ENCODE peak calls at places on chromosomes 7 and 10, in five cellular contexts. One of them, this sample, is unnamed.

GRCh38 chr10:30752481-30752881 is 122.9 kb upstream of the LYZL2 start:
- DNase-seq in sigmoid colon: no peak
- DNase-seq in GM23338: no peak
- DNase-seq in GM12878: no peak
- DNase-seq in upper lobe of left lung: peak; percentile 59
- DNase-seq in this sample: no peak

GRCh38 chr7:83947260-83947659 is 247.3 kb downstream of the SEMA3A start:
- DNase-seq in upper lobe of left lung: no peak
- DNase-seq in GM12878: no peak
- DNase-seq in sigmoid colon: no peak
- DNase-seq in GM23338: peak; percentile 78
- DNase-seq in this sample: no peak

GRCh38 chr7:26022578-26022977 is 129.4 kb upstream of the NFE2L3 start:
- DNase-seq in GM23338: peak; percentile 30
- DNase-seq in GM12878: no peak
- DNase-seq in upper lobe of left lung: no peak
- DNase-seq in sigmoid colon: no peak
- DNase-seq in this sample: no peak

GRCh38 chr10:119442758-119443060 is 99.8 kb downstream of the RGS10 start:
- DNase-seq in GM12878: no peak
- DNase-seq in upper lobe of left lung: no peak
- DNase-seq in sigmoid colon: no peak
- DNase-seq in GM23338: no peak
- DNase-seq in this sample: no peak

GRCh38 chr10:123150986-123151738 is 3.0 kb upstream of the BUB3 start:
- DNase-seq in sigmoid colon: no peak
- DNase-seq in GM12878: no peak
- DNase-seq in GM23338: peak; percentile 89
- DNase-seq in upper lobe of left lung: peak; percentile 84
- DNase-seq in this sample: peak; percentile 82

GRCh38 chr7:12322287-12322902 is 81.3 kb downstream of the VWDE start:
- DNase-seq in GM12878: no peak
- DNase-seq in upper lobe of left lung: no peak
- DNase-seq in sigmoid colon: no peak
- DNase-seq in GM23338: peak; percentile 21
- DNase-seq in this sample: no peak

GRCh38 chr10:103181244-103181643 is 11.8 kb downstream of the NT5C2 start:
- DNase-seq in GM12878: peak; percentile 45
- DNase-seq in upper lobe of left lung: no peak
- DNase-seq in sigmoid colon: no peak
- DNase-seq in GM23338: no peak
- DNase-seq in this sample: no peak

GRCh38 chr7:70456729-70457128 is 675.2 kb upstream of the GALNT17 start:
- DNase-seq in GM12878: no peak
- DNase-seq in upper lobe of left lung: no peak
- DNase-seq in GM23338: no peak
- DNase-seq in sigmoid colon: no peak
- DNase-seq in this sample: peak; percentile 81

GRCh38 chr7:98085674-98086073 is 21.0 kb upstream of the LMTK2 start:
- DNase-seq in GM12878: no peak
- DNase-seq in GM23338: no peak
- DNase-seq in sigmoid colon: no peak
- DNase-seq in upper lobe of left lung: no peak
- DNase-seq in this sample: no peak

GRCh38 chr10:77925795-77926565 is 575 bp downstream of the DLG5 start:
- DNase-seq in GM12878: no peak
- DNase-seq in sigmoid colon: peak; percentile 86
- DNase-seq in GM23338: peak; percentile 70
- DNase-seq in upper lobe of left lung: peak; percentile 90
- DNase-seq in this sample: peak; percentile 80

GRCh38 chr10:106555599-106555998 is 608.9 kb downstream of the SORCS1 start:
- DNase-seq in sigmoid colon: no peak
- DNase-seq in GM23338: peak; percentile 39
- DNase-seq in upper lobe of left lung: no peak
- DNase-seq in GM12878: no peak
- DNase-seq in this sample: no peak

DNA sequence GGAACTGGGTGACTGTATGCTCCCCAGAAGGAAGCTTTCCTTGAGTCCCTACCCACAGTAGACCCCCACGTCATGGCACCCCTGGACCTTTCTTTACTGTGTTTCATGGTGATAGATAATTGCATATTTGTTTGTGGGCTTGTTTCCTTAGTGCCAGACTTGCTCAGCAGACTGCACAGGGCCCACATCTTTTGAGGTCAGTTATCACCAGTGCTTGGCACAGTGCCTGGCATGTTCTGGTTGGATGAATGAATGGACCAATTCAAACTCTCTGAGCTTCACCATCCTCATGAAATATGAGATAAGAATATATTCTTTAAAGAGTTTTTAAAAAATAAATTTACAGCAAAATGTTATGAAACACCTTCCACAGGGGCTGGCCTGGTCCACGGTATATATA is 78.4 kb upstream of the EMX2 start:
- DNase-seq in GM12878: no peak
- DNase-seq in sigmoid colon: no peak
- DNase-seq in GM23338: no peak
- DNase-seq in upper lobe of left lung: no peak
- DNase-seq in this sample: no peak
- TF ChIP-seq CTCF in GM12878: no peak
- TF ChIP-seq CTCF in sigmoid colon: no peak
- TF ChIP-seq CTCF in GM23338: no peak
- TF ChIP-seq CTCF in upper lobe of left lung: no peak
- TF ChIP-seq CTCF in this sample: no peak

GRCh38 chr7:130901209-130901783 is 167.3 kb upstream of the KLF14 start:
- DNase-seq in sigmoid colon: peak; percentile 84
- DNase-seq in GM12878: no peak
- DNase-seq in upper lobe of left lung: no peak
- DNase-seq in GM23338: no peak
- DNase-seq in this sample: no peak
- TF ChIP-seq POLR2AphosphoS5 in sigmoid colon: no peak
- TF ChIP-seq POLR2AphosphoS5 in GM12878: no peak
- TF ChIP-seq POLR2AphosphoS5 in upper lobe of left lung: peak; percentile 65
- TF ChIP-seq POLR2AphosphoS5 in GM23338: no peak
- TF ChIP-seq POLR2AphosphoS5 in this sample: peak; percentile 25

GRCh38 chr10:74035324-74035723 is 37.4 kb downstream of the VCL start:
- DNase-seq in upper lobe of left lung: no peak
- DNase-seq in sigmoid colon: no peak
- DNase-seq in GM12878: no peak
- DNase-seq in GM23338: no peak
- DNase-seq in this sample: no peak
- TF ChIP-seq CTCF in upper lobe of left lung: no peak
- TF ChIP-seq CTCF in sigmoid colon: no peak
- TF ChIP-seq CTCF in GM12878: peak; percentile 14
- TF ChIP-seq CTCF in GM23338: peak; percentile 51
- TF ChIP-seq CTCF in this sample: no peak

GRCh38 chr10:7102084-7102483 is 308.8 kb downstream of the SFMBT2 start:
- DNase-seq in GM23338: no peak
- DNase-seq in sigmoid colon: peak; percentile 78
- DNase-seq in GM12878: no peak
- DNase-seq in upper lobe of left lung: no peak
- DNase-seq in this sample: no peak
- TF ChIP-seq POLR2AphosphoS5 in GM23338: no peak
- TF ChIP-seq POLR2AphosphoS5 in sigmoid colon: peak; percentile 55
- TF ChIP-seq POLR2AphosphoS5 in GM12878: no peak
- TF ChIP-seq POLR2AphosphoS5 in upper lobe of left lung: no peak
- TF ChIP-seq POLR2AphosphoS5 in this sample: no peak

GRCh38 chr10:132577350-132578005 is 39.9 kb downstream of the INPP5A start:
- DNase-seq in GM23338: no peak
- DNase-seq in sigmoid colon: peak; percentile 75
- DNase-seq in upper lobe of left lung: no peak
- DNase-seq in GM12878: no peak
- DNase-seq in this sample: no peak
- TF ChIP-seq CTCF in GM23338: no peak
- TF ChIP-seq CTCF in sigmoid colon: no peak
- TF ChIP-seq CTCF in upper lobe of left lung: peak; percentile 29
- TF ChIP-seq CTCF in GM12878: no peak
- TF ChIP-seq CTCF in this sample: no peak

DNA sequence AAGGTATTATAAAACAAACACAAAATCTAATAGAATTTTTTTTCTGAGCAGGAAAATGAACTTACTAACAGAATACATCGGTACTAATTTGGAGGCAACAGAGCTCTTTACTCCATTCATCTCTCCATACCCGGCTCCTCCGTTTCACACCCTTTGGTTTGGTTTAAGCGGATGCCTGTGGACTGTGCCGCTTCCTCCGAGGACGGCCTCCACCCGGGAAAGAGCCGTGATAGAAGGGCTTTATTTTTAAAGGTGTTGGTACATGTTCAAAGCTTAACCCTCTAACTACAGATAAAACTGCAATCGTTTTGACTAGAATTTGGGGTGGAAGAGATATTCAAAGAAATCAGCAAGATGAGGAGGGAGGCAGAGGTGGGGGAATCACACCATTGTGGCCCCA is 1.9 kb downstream of the VIPR2 start:
- DNase-seq in GM23338: no peak
- DNase-seq in upper lobe of left lung: no peak
- DNase-seq in GM12878: no peak
- DNase-seq in sigmoid colon: no peak
- DNase-seq in this sample: peak; percentile 15
- TF ChIP-seq POLR2AphosphoS5 in GM23338: no peak
- TF ChIP-seq POLR2AphosphoS5 in upper lobe of left lung: no peak
- TF ChIP-seq POLR2AphosphoS5 in GM12878: no peak
- TF ChIP-seq POLR2AphosphoS5 in sigmoid colon: no peak
- TF ChIP-seq POLR2AphosphoS5 in this sample: no peak